ENCODE peak calls at places on chromosomes 16 and 17, in seven cellular contexts. E is astrocyte of the spinal cord, G is T-cell, J is T47D, H is psoas muscle, Z is fibroblast of the conjunctiva, W is MCF 10A. M is an unnamed sample.

GRCh38 chr17:292531-293382 is 59.9 kb downstream of the RPH3AL start:
- DNase-seq in E (no peak), G (no peak), J (no peak), H (peak; percentile 26), Z (no peak), W (no peak), M (no peak)

GRCh38 chr16:74556375-74556922 is 50.5 kb downstream of the GLG1 start:
- DNase-seq in E (peak; percentile 36), G (no peak), J (no peak), H (no peak), Z (no peak), W (peak; percentile 21), M (no peak)

GRCh38 chr17:41386227-41386626 is 4.1 kb upstream of the KRT34 start:
- DNase-seq in E (no peak), G (no peak), J (no peak), H (no peak), Z (no peak), W (no peak), M (no peak)

GRCh38 chr17:7475764-7476422 is 3.5 kb downstream of the ZBTB4 start:
- DNase-seq in E (no peak), G (peak; percentile 41), J (no peak), H (peak; percentile 81), Z (no peak), W (no peak), M (no peak)

GRCh38 chr16:4531816-4532215 is 6.8 kb downstream of the CDIP1 start:
- DNase-seq in E (no peak), G (no peak), J (no peak), H (no peak), Z (no peak), W (no peak), M (no peak)

GRCh38 chr17:82909322-82909904 is 69.6 kb upstream of the ZNF750 start:
- DNase-seq in E (no peak), G (peak; percentile 66), J (no peak), H (no peak), Z (no peak), W (no peak), M (no peak)

GRCh38 chr16:16009396-16009795 is 60.0 kb downstream of the ABCC1 start:
- DNase-seq in E (no peak), G (no peak), J (no peak), H (peak; percentile 87), Z (no peak), W (no peak), M (no peak)

GRCh38 chr16:31331807-31332301 is 23.1 kb upstream of the ITGAX start:
- DNase-seq in E (no peak), G (no peak), J (no peak), H (no peak), Z (no peak), W (no peak), M (no peak)

GRCh38 chr16:78321611-78322010 is 222.2 kb downstream of the WWOX start:
- DNase-seq in E (no peak), G (no peak), J (no peak), H (no peak), Z (no peak), W (no peak), M (no peak)

GRCh38 chr16:71426069-71426879 is 15.6 kb downstream of the TLE7 start:
- DNase-seq in E (peak; percentile 76), G (peak; percentile 13), J (no peak), H (no peak), Z (peak; percentile 86), W (no peak), M (peak; percentile 43)

GRCh38 chr17:21467739-21468490 is 91.8 kb downstream of the KCNJ12 start:
- DNase-seq in E (no peak), G (no peak), J (no peak), H (no peak), Z (no peak), W (no peak), M (no peak)

M was measured in 8988T.